ENCODE peak calls at places on chromosomes 13 and 19, in six cellular contexts. One of them, this sample, is unnamed.

GRCh38 chr13:112643759-112644459 is 45.9 kb upstream of the ATP11A start:
- DNase-seq in naive thymus-derived CD8-positive, alpha-beta T cell: no peak
- DNase-seq in activated CD8-positive, alpha-beta memory T cell treated with anti-CD3 and anti-CD28 coated beads, Interleukin-2, amount 50 U/mL, for 4 hours: no peak
- DNase-seq in substantia nigra: no peak
- DNase-seq in HS-27A: no peak
- DNase-seq in CD8-positive, alpha-beta T cell: no peak
- DNase-seq in this sample: peak; percentile 78

GRCh38 chr19:39671739-39672363 is 16.1 kb downstream of the LGALS16 start:
- DNase-seq in naive thymus-derived CD8-positive, alpha-beta T cell: peak; percentile 63
- DNase-seq in activated CD8-positive, alpha-beta memory T cell treated with anti-CD3 and anti-CD28 coated beads, Interleukin-2, amount 50 U/mL, for 4 hours: no peak
- DNase-seq in substantia nigra: no peak
- DNase-seq in HS-27A: peak; percentile 49
- DNase-seq in CD8-positive, alpha-beta T cell: no peak
- DNase-seq in this sample: peak; percentile 63

GRCh38 chr19:2015611-2015950 is at the start of gene BTBD2:
- DNase-seq in naive thymus-derived CD8-positive, alpha-beta T cell: peak; percentile 28
- DNase-seq in activated CD8-positive, alpha-beta memory T cell treated with anti-CD3 and anti-CD28 coated beads, Interleukin-2, amount 50 U/mL, for 4 hours: peak; percentile 66
- DNase-seq in substantia nigra: peak; percentile 39
- DNase-seq in HS-27A: no peak
- DNase-seq in CD8-positive, alpha-beta T cell: no peak
- DNase-seq in this sample: peak; percentile 61

GRCh38 chr19:35549174-35549788 is 3.9 kb downstream of the TMEM147 start:
- DNase-seq in naive thymus-derived CD8-positive, alpha-beta T cell: peak; percentile 66
- DNase-seq in activated CD8-positive, alpha-beta memory T cell treated with anti-CD3 and anti-CD28 coated beads, Interleukin-2, amount 50 U/mL, for 4 hours: peak; percentile 45
- DNase-seq in substantia nigra: peak; percentile 18
- DNase-seq in HS-27A: peak; percentile 53
- DNase-seq in CD8-positive, alpha-beta T cell: no peak
- DNase-seq in this sample: peak; percentile 44

GRCh38 chr13:49319555-49320350 is 72.0 kb downstream of the CDADC1 start:
- DNase-seq in naive thymus-derived CD8-positive, alpha-beta T cell: no peak
- DNase-seq in activated CD8-positive, alpha-beta memory T cell treated with anti-CD3 and anti-CD28 coated beads, Interleukin-2, amount 50 U/mL, for 4 hours: no peak
- DNase-seq in substantia nigra: no peak
- DNase-seq in HS-27A: no peak
- DNase-seq in CD8-positive, alpha-beta T cell: no peak
- DNase-seq in this sample: no peak

GRCh38 chr19:47309608-47310007 is at the start of gene C5AR1:
- DNase-seq in naive thymus-derived CD8-positive, alpha-beta T cell: no peak
- DNase-seq in activated CD8-positive, alpha-beta memory T cell treated with anti-CD3 and anti-CD28 coated beads, Interleukin-2, amount 50 U/mL, for 4 hours: no peak
- DNase-seq in substantia nigra: peak; percentile 7
- DNase-seq in HS-27A: no peak
- DNase-seq in CD8-positive, alpha-beta T cell: no peak
- DNase-seq in this sample: no peak

GRCh38 chr13:52010890-52011689 is at the start of gene ATP7B:
- DNase-seq in naive thymus-derived CD8-positive, alpha-beta T cell: peak; percentile 35
- DNase-seq in activated CD8-positive, alpha-beta memory T cell treated with anti-CD3 and anti-CD28 coated beads, Interleukin-2, amount 50 U/mL, for 4 hours: peak; percentile 38
- DNase-seq in substantia nigra: no peak
- DNase-seq in HS-27A: no peak
- DNase-seq in CD8-positive, alpha-beta T cell: peak; percentile 10
- DNase-seq in this sample: no peak

GRCh38 chr13:66994097-66994496 is 236.0 kb downstream of the PCDH9 start:
- DNase-seq in naive thymus-derived CD8-positive, alpha-beta T cell: no peak
- DNase-seq in activated CD8-positive, alpha-beta memory T cell treated with anti-CD3 and anti-CD28 coated beads, Interleukin-2, amount 50 U/mL, for 4 hours: no peak
- DNase-seq in substantia nigra: peak; percentile 65
- DNase-seq in HS-27A: peak; percentile 31
- DNase-seq in CD8-positive, alpha-beta T cell: no peak
- DNase-seq in this sample: no peak

GRCh38 chr19:55460670-55461258 is 678 bp downstream of the ISOC2 start:
- DNase-seq in naive thymus-derived CD8-positive, alpha-beta T cell: no peak
- DNase-seq in activated CD8-positive, alpha-beta memory T cell treated with anti-CD3 and anti-CD28 coated beads, Interleukin-2, amount 50 U/mL, for 4 hours: peak; percentile 47
- DNase-seq in substantia nigra: peak; percentile 37
- DNase-seq in HS-27A: no peak
- DNase-seq in CD8-positive, alpha-beta T cell: no peak
- DNase-seq in this sample: peak; percentile 58

GRCh38 chr13:107185889-107186288 is 618.0 kb upstream of the ARGLU1 start:
- DNase-seq in naive thymus-derived CD8-positive, alpha-beta T cell: no peak
- DNase-seq in activated CD8-positive, alpha-beta memory T cell treated with anti-CD3 and anti-CD28 coated beads, Interleukin-2, amount 50 U/mL, for 4 hours: no peak
- DNase-seq in substantia nigra: no peak
- DNase-seq in HS-27A: no peak
- DNase-seq in CD8-positive, alpha-beta T cell: no peak
- DNase-seq in this sample: no peak

GRCh38 chr13:80093888-80094287 is 247.0 kb downstream of the SPRY2 start:
- DNase-seq in naive thymus-derived CD8-positive, alpha-beta T cell: no peak
- DNase-seq in activated CD8-positive, alpha-beta memory T cell treated with anti-CD3 and anti-CD28 coated beads, Interleukin-2, amount 50 U/mL, for 4 hours: no peak
- DNase-seq in substantia nigra: no peak
- DNase-seq in HS-27A: no peak
- DNase-seq in CD8-positive, alpha-beta T cell: no peak
- DNase-seq in this sample: no peak

GRCh38 chr13:73932091-73932490 is 202.1 kb downstream of the KLF12 start:
- DNase-seq in naive thymus-derived CD8-positive, alpha-beta T cell: no peak
- DNase-seq in activated CD8-positive, alpha-beta memory T cell treated with anti-CD3 and anti-CD28 coated beads, Interleukin-2, amount 50 U/mL, for 4 hours: no peak
- DNase-seq in substantia nigra: no peak
- DNase-seq in HS-27A: no peak
- DNase-seq in CD8-positive, alpha-beta T cell: no peak
- DNase-seq in this sample: no peak

GRCh38 chr13:66994498-66995365 is 235.4 kb downstream of the PCDH9 start:
- DNase-seq in naive thymus-derived CD8-positive, alpha-beta T cell: no peak
- DNase-seq in activated CD8-positive, alpha-beta memory T cell treated with anti-CD3 and anti-CD28 coated beads, Interleukin-2, amount 50 U/mL, for 4 hours: no peak
- DNase-seq in substantia nigra: no peak
- DNase-seq in HS-27A: no peak
- DNase-seq in CD8-positive, alpha-beta T cell: no peak
- DNase-seq in this sample: no peak

GRCh38 chr19:1884291-1884718 is 991 bp downstream of the ABHD17A start:
- DNase-seq in naive thymus-derived CD8-positive, alpha-beta T cell: no peak
- DNase-seq in activated CD8-positive, alpha-beta memory T cell treated with anti-CD3 and anti-CD28 coated beads, Interleukin-2, amount 50 U/mL, for 4 hours: peak; percentile 65
- DNase-seq in substantia nigra: no peak
- DNase-seq in HS-27A: no peak
- DNase-seq in CD8-positive, alpha-beta T cell: no peak
- DNase-seq in this sample: no peak

GRCh38 chr13:77184455-77184854 is 142.4 kb downstream of the MYCBP2 start:
- DNase-seq in naive thymus-derived CD8-positive, alpha-beta T cell: no peak
- DNase-seq in activated CD8-positive, alpha-beta memory T cell treated with anti-CD3 and anti-CD28 coated beads, Interleukin-2, amount 50 U/mL, for 4 hours: no peak
- DNase-seq in substantia nigra: no peak
- DNase-seq in HS-27A: no peak
- DNase-seq in CD8-positive, alpha-beta T cell: no peak
- DNase-seq in this sample: no peak

GRCh38 chr13:92966341-92966740 is 260.3 kb upstream of the GPC6 start:
- DNase-seq in naive thymus-derived CD8-positive, alpha-beta T cell: no peak
- DNase-seq in activated CD8-positive, alpha-beta memory T cell treated with anti-CD3 and anti-CD28 coated beads, Interleukin-2, amount 50 U/mL, for 4 hours: no peak
- DNase-seq in substantia nigra: no peak
- DNase-seq in HS-27A: no peak
- DNase-seq in CD8-positive, alpha-beta T cell: no peak
- DNase-seq in this sample: no peak

GRCh38 chr19:10109528-10109927 is 2.0 kb upstream of the P2RY11 start:
- DNase-seq in naive thymus-derived CD8-positive, alpha-beta T cell: no peak
- DNase-seq in activated CD8-positive, alpha-beta memory T cell treated with anti-CD3 and anti-CD28 coated beads, Interleukin-2, amount 50 U/mL, for 4 hours: no peak
- DNase-seq in substantia nigra: no peak
- DNase-seq in HS-27A: no peak
- DNase-seq in CD8-positive, alpha-beta T cell: no peak
- DNase-seq in this sample: no peak

GRCh38 chr19:41449079-41449864 is 6.3 kb downstream of the ERICH4 start:
- DNase-seq in naive thymus-derived CD8-positive, alpha-beta T cell: peak; percentile 73
- DNase-seq in activated CD8-positive, alpha-beta memory T cell treated with anti-CD3 and anti-CD28 coated beads, Interleukin-2, amount 50 U/mL, for 4 hours: peak; percentile 71
- DNase-seq in substantia nigra: peak; percentile 62
- DNase-seq in HS-27A: peak; percentile 47
- DNase-seq in CD8-positive, alpha-beta T cell: peak; percentile 49
- DNase-seq in this sample: peak; percentile 48

GRCh38 chr19:2495130-2495641 is 19.3 kb downstream of the GADD45B start:
- DNase-seq in naive thymus-derived CD8-positive, alpha-beta T cell: peak; percentile 16
- DNase-seq in activated CD8-positive, alpha-beta memory T cell treated with anti-CD3 and anti-CD28 coated beads, Interleukin-2, amount 50 U/mL, for 4 hours: no peak
- DNase-seq in substantia nigra: no peak
- DNase-seq in HS-27A: no peak
- DNase-seq in CD8-positive, alpha-beta T cell: no peak
- DNase-seq in this sample: peak; percentile 52